ENCODE peak calls at places on chromosome 11, in five cellular contexts. V is IMR-90, S is OCI-LY7, R is neural progenitor cell, K is PC-3. Z is an unnamed sample.

GRCh38 chr11:112965601-112966125 is 4.4 kb downstream of the NCAM1 start:
- DNase-seq in V (no peak), S (no peak), R (peak; percentile 10), K (no peak), Z (no peak)

GRCh38 chr11:92765965-92766371 is 203.5 kb upstream of the MTNR1B start:
- DNase-seq in V (peak; percentile 2), S (no peak), R (peak; percentile 65), K (no peak), Z (peak; percentile 56)

GRCh38 chr11:6755303-6755952 is 16.3 kb downstream of the OR2AG2 start:
- DNase-seq in V (peak; percentile 34), S (peak; percentile 47), R (peak; percentile 67), K (peak; percentile 60), Z (peak; percentile 44)

GRCh38 chr11:66043008-66043906 is 5.7 kb downstream of the GAL3ST3 start:
- DNase-seq in V (no peak), S (no peak), R (no peak), K (no peak), Z (no peak)

GRCh38 chr11:75471134-75471943 is 38.3 kb upstream of the KLHL35 start:
- DNase-seq in V (no peak), S (no peak), R (peak; percentile 56), K (no peak), Z (no peak)

GRCh38 chr11:3102641-3102921 is 45.4 kb upstream of the CARS1 start:
- DNase-seq in V (no peak), S (no peak), R (no peak), K (no peak), Z (no peak)

GRCh38 chr11:119788911-119789560 is 60.0 kb upstream of the NECTIN1 start:
- DNase-seq in V (no peak), S (no peak), R (no peak), K (no peak), Z (no peak)

GRCh38 chr11:105177658-105178057 is 38.1 kb upstream of the CARD18 start:
- DNase-seq in V (peak; percentile 92), S (no peak), R (no peak), K (peak; percentile 51), Z (peak; percentile 86)

GRCh38 chr11:102846292-102846691 is 2.9 kb upstream of the MMP3 start:
- DNase-seq in V (peak; percentile 16), S (no peak), R (no peak), K (peak; percentile 74), Z (peak; percentile 59)

GRCh38 chr11:12469451-12469850 is 92.1 kb downstream of the PARVA start:
- DNase-seq in V (peak; percentile 26), S (no peak), R (no peak), K (no peak), Z (peak; percentile 21)

GRCh38 chr11:119166368-119167076 is 2.0 kb upstream of the NLRX1 start:
- DNase-seq in V (peak; percentile 51), S (no peak), R (no peak), K (peak; percentile 89), Z (peak; percentile 72)

GRCh38 chr11:88410636-88411035 is 73.1 kb upstream of the CTSC start:
- DNase-seq in V (no peak), S (no peak), R (no peak), K (peak; percentile 81), Z (no peak)

GRCh38 chr11:8097062-8097814 is 16.2 kb downstream of the TUB start:
- DNase-seq in V (no peak), S (no peak), R (no peak), K (no peak), Z (no peak)

GRCh38 chr11:131503017-131503416 is 132.6 kb downstream of the NTM start:
- DNase-seq in V (no peak), S (no peak), R (no peak), K (no peak), Z (no peak)

GRCh38 chr11:64536396-64536935 is 54.6 kb upstream of the SLC22A12 start:
- DNase-seq in V (peak; percentile 15), S (no peak), R (no peak), K (peak; percentile 28), Z (peak; percentile 4)

DNA sequence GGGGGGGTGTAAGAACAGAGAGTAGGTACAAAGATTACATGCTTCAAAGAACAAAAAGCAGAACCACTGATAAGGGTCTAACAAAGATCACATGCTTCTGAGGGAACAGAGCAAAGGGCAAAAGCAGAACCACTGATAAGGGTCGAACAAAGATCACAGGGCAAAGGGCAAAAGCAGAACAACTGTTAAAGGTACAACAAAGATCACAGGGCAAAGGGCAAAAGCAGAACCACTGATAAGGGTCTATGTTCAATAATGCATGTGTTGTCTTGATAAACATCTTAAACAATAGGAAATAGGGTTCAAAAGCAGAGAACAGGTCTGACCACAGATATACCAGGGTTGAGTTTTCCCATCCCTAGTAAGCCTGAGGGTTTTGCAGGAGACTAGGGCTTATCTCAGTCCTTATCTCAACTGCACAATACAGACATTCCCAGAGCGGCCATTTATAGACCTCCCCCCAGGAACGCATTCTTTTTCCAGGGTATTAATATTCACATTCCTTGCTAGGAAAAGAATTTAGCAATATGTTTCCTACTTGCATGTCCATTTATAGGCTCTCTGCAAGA is 81.9 kb upstream of the PGR start:
- DNase-seq in V (no peak), S (peak; percentile 1), R (no peak), K (no peak), Z (no peak)
- H3K9me3 ChIP-seq in V (peaks cover 10% of the 10 kb centered on the region), S (peaks cover 10% of the 10 kb centered on the region), R (no peaks in the 10 kb centered on the region), K (peaks cover 13% of the 10 kb centered on the region), Z (no peaks in the 10 kb centered on the region)

GRCh38 chr11:58845342-58845741 is 838 bp upstream of the GLYATL2 start:
- DNase-seq in V (no peak), S (no peak), R (no peak), K (no peak), Z (no peak)
- H3K4me2 ChIP-seq in V (no peak overlapping the region), S (no peak overlapping the region), R (no peak overlapping the region), K (no peak overlapping the region), Z (no peak overlapping the region)

DNA sequence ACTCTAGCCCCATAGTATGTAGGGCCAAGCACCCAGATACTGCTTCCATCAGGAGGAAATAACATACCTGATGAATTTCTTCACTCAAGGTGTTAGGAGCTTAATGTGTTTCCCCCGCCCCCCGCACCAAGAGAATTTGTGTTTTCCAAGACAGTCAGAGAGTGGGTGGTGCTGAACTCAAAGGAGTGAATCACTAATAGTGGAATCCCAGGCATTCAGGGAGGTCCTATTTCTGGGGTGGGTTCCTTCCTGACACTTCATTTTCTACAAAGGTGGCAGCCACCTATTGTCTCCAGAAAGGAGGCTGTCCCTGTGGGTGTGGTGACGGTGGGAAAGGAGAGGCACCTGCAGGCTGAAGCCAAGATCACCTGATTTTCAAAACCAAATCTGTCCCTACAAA is 50.8 kb upstream of the ELF5 start:
- DNase-seq in V (peak; percentile 9), S (no peak), R (no peak), K (peak; percentile 71), Z (no peak)
- H2AFZ ChIP-seq in V (peak overlapping the region; percentile 69), S (no peak overlapping the region), R (no peak overlapping the region), K (peak overlapping the region; percentile 61), Z (no peak overlapping the region)

GRCh38 chr11:122820158-122820557 is 18.1 kb upstream of the CRTAM start:
- DNase-seq in V (no peak), S (no peak), R (no peak), K (no peak), Z (no peak)
- H3K9me3 ChIP-seq in V (peaks cover 4% of the 10 kb centered on the region), S (peaks cover 15% of the 10 kb centered on the region), R (peaks cover 17% of the 10 kb centered on the region), K (no peaks in the 10 kb centered on the region), Z (no peaks in the 10 kb centered on the region)

GRCh38 chr11:36744375-36745168 is 146.5 kb upstream of the RAG2 start:
- DNase-seq in V (peak; percentile 66), S (peak; percentile 47), R (peak; percentile 85), K (peak; percentile 66), Z (peak; percentile 64)
- H3K4me2 ChIP-seq in V (no peak overlapping the region), S (no peak overlapping the region), R (no peak overlapping the region), K (no peak overlapping the region), Z (no peak overlapping the region)